ENCODE peak calls at places on chromosomes 2 and 18, in four cellular contexts. U is hepatocyte, G is body of pancreas, D is foreskin fibroblast. Y is an unnamed sample.

GRCh38 chr2:208373460-208374089 is 33.0 kb upstream of the PTH2R start:
- DNase-seq in U (peak; percentile 65), G (peak; percentile 62), D (peak; percentile 21), Y (peak; percentile 20)

GRCh38 chr18:62450175-62450545 is 72.7 kb upstream of the ZCCHC2 start:
- DNase-seq in U (no peak), G (no peak), D (no peak), Y (no peak)

GRCh38 chr2:215145611-215146010 is 7.2 kb upstream of the ABCA12 start:
- DNase-seq in U (no peak), G (no peak), D (no peak), Y (no peak)

GRCh38 chr2:54644236-54644635 is 79.2 kb upstream of the EML6 start:
- DNase-seq in U (no peak), G (no peak), D (no peak), Y (no peak)

GRCh38 chr2:109242654-109243331 is 113.8 kb downstream of the SH3RF3 start:
- DNase-seq in U (no peak), G (peak; percentile 60), D (peak; percentile 85), Y (no peak)

GRCh38 chr18:7896164-7896563 is 329.0 kb downstream of the PTPRM start:
- DNase-seq in U (no peak), G (no peak), D (no peak), Y (no peak)

GRCh38 chr2:143171817-143172216 is 42.6 kb downstream of the ARHGAP15 start:
- DNase-seq in U (peak; percentile 19), G (no peak), D (peak; percentile 1), Y (no peak)

GRCh38 chr2:10911291-10912075 is at the start of gene KCNF1:
- DNase-seq in U (peak; percentile 70), G (peak; percentile 55), D (peak; percentile 60), Y (no peak)

GRCh38 chr2:46304635-46305034 is 7.4 kb downstream of the EPAS1 start:
- DNase-seq in U (no peak), G (no peak), D (no peak), Y (no peak)

GRCh38 chr18:3008546-3008945 is 4.4 kb downstream of the LPIN2 start:
- DNase-seq in U (no peak), G (no peak), D (peak; percentile 73), Y (no peak)

GRCh38 chr2:167954500-167954899 is 292.9 kb downstream of the STK39 start:
- DNase-seq in U (no peak), G (no peak), D (no peak), Y (no peak)

GRCh38 chr18:12477606-12478005 is 69.9 kb downstream of the PRELID3A start:
- DNase-seq in U (no peak), G (no peak), D (no peak), Y (no peak)

GRCh38 chr2:190637331-190637734 is 11.6 kb upstream of the NAB1 start:
- DNase-seq in U (no peak), G (no peak), D (peak; percentile 69), Y (no peak)

GRCh38 chr2:126678278-126679073 is 22.5 kb downstream of the GYPC start:
- DNase-seq in U (no peak), G (no peak), D (no peak), Y (no peak)

GRCh38 chr2:142531375-142531774 is 346.1 kb upstream of the KYNU start:
- DNase-seq in U (peak; percentile 70), G (no peak), D (no peak), Y (no peak)

GRCh38 chr2:231348703-231349373 is 46.7 kb upstream of the B3GNT7 start:
- DNase-seq in U (no peak), G (no peak), D (no peak), Y (no peak)

GRCh38 chr2:42906557-42907380 is 114.4 kb upstream of the HAAO start:
- DNase-seq in U (peak; percentile 56), G (peak; percentile 45), D (no peak), Y (peak; percentile 57)

GRCh38 chr2:214215107-214215506 is 195.7 kb upstream of the VWC2L start:
- DNase-seq in U (no peak), G (no peak), D (no peak), Y (no peak)